ENCODE peak calls at places on chromosomes 13 and 19, in seven cellular contexts. One of them, this sample, is unnamed.

GRCh38 chr19:35176183-35176570 is 21.6 kb downstream of the FXYD5 start:
- DNase-seq in IMR-90: no peak
- DNase-seq in neuronal stem cell: no peak
- DNase-seq in H1: no peak
- DNase-seq in H9: peak
- DNase-seq in trophoblast cell: no peak
- DNase-seq in mesenchymal stem cell: no peak
- DNase-seq in this sample: no peak

GRCh38 chr19:34555447-34555846 is 73.9 kb downstream of the WTIP start:
- DNase-seq in IMR-90: no peak
- DNase-seq in neuronal stem cell: no peak
- DNase-seq in H1: no peak
- DNase-seq in H9: peak
- DNase-seq in trophoblast cell: peak
- DNase-seq in mesenchymal stem cell: no peak
- DNase-seq in this sample: peak

GRCh38 chr19:15239337-15239949 is 7.2 kb upstream of the EPHX3 start:
- DNase-seq in IMR-90: no peak
- DNase-seq in neuronal stem cell: no peak
- DNase-seq in H1: no peak
- DNase-seq in H9: no peak
- DNase-seq in trophoblast cell: no peak
- DNase-seq in mesenchymal stem cell: no peak
- DNase-seq in this sample: no peak

GRCh38 chr13:43377955-43378354 is 354.6 kb downstream of the DNAJC15 start:
- DNase-seq in IMR-90: peak
- DNase-seq in neuronal stem cell: no peak
- DNase-seq in H1: no peak
- DNase-seq in H9: no peak
- DNase-seq in trophoblast cell: no peak
- DNase-seq in mesenchymal stem cell: no peak
- DNase-seq in this sample: no peak

GRCh38 chr13:26074706-26075105 is 22.9 kb upstream of the SHISA2 start:
- DNase-seq in IMR-90: peak
- DNase-seq in neuronal stem cell: no peak
- DNase-seq in H1: no peak
- DNase-seq in H9: no peak
- DNase-seq in trophoblast cell: peak
- DNase-seq in mesenchymal stem cell: peak
- DNase-seq in this sample: peak

GRCh38 chr19:16076958-16077611 is 790 bp downstream of the TPM4 start:
- DNase-seq in IMR-90: no peak
- DNase-seq in neuronal stem cell: no peak
- DNase-seq in H1: peak
- DNase-seq in H9: no peak
- DNase-seq in trophoblast cell: peak
- DNase-seq in mesenchymal stem cell: no peak
- DNase-seq in this sample: peak

GRCh38 chr19:49954092-49954825 is 6.7 kb downstream of the SIGLEC11 start:
- DNase-seq in IMR-90: peak
- DNase-seq in neuronal stem cell: no peak
- DNase-seq in H1: no peak
- DNase-seq in H9: no peak
- DNase-seq in trophoblast cell: no peak
- DNase-seq in mesenchymal stem cell: no peak
- DNase-seq in this sample: no peak

GRCh38 chr19:33208904-33209843 is 15.0 kb downstream of the LRP3 start:
- DNase-seq in IMR-90: no peak
- DNase-seq in neuronal stem cell: no peak
- DNase-seq in H1: no peak
- DNase-seq in H9: no peak
- DNase-seq in trophoblast cell: no peak
- DNase-seq in mesenchymal stem cell: no peak
- DNase-seq in this sample: no peak

GRCh38 chr13:83980322-83980721 is 98.0 kb upstream of the SLITRK1 start:
- DNase-seq in IMR-90: peak
- DNase-seq in neuronal stem cell: no peak
- DNase-seq in H1: no peak
- DNase-seq in H9: no peak
- DNase-seq in trophoblast cell: no peak
- DNase-seq in mesenchymal stem cell: no peak
- DNase-seq in this sample: peak

GRCh38 chr19:18470153-18470552 is 32.2 kb upstream of the ISYNA1 start:
- DNase-seq in IMR-90: no peak
- DNase-seq in neuronal stem cell: no peak
- DNase-seq in H1: peak
- DNase-seq in H9: peak
- DNase-seq in trophoblast cell: no peak
- DNase-seq in mesenchymal stem cell: no peak
- DNase-seq in this sample: peak

GRCh38 chr19:50517704-50518075 is 4.0 kb upstream of the ASPDH start:
- DNase-seq in IMR-90: no peak
- DNase-seq in neuronal stem cell: no peak
- DNase-seq in H1: no peak
- DNase-seq in H9: no peak
- DNase-seq in trophoblast cell: no peak
- DNase-seq in mesenchymal stem cell: no peak
- DNase-seq in this sample: no peak

GRCh38 chr19:38557205-38557799 is 60.5 kb downstream of the MAP4K1 start:
- DNase-seq in IMR-90: no peak
- DNase-seq in neuronal stem cell: no peak
- DNase-seq in H1: no peak
- DNase-seq in H9: no peak
- DNase-seq in trophoblast cell: no peak
- DNase-seq in mesenchymal stem cell: no peak
- DNase-seq in this sample: peak

GRCh38 chr13:113532156-113532806 is 41.8 kb upstream of the DCUN1D2 start:
- DNase-seq in IMR-90: peak
- DNase-seq in neuronal stem cell: peak
- DNase-seq in H1: peak
- DNase-seq in H9: peak
- DNase-seq in trophoblast cell: peak
- DNase-seq in mesenchymal stem cell: no peak
- DNase-seq in this sample: peak

GRCh38 chr13:98335721-98336120 is 158.7 kb upstream of the RNF113B start:
- DNase-seq in IMR-90: no peak
- DNase-seq in neuronal stem cell: no peak
- DNase-seq in H1: no peak
- DNase-seq in H9: no peak
- DNase-seq in trophoblast cell: no peak
- DNase-seq in mesenchymal stem cell: no peak
- DNase-seq in this sample: peak

GRCh38 chr13:101283782-101284181 is 132.5 kb downstream of the NALCN start:
- DNase-seq in IMR-90: no peak
- DNase-seq in neuronal stem cell: no peak
- DNase-seq in H1: no peak
- DNase-seq in H9: no peak
- DNase-seq in trophoblast cell: no peak
- DNase-seq in mesenchymal stem cell: no peak
- DNase-seq in this sample: no peak

GRCh38 chr19:43464089-43464775 is 1.2 kb downstream of the LYPD3 start:
- DNase-seq in IMR-90: no peak
- DNase-seq in neuronal stem cell: no peak
- DNase-seq in H1: peak
- DNase-seq in H9: no peak
- DNase-seq in trophoblast cell: peak
- DNase-seq in mesenchymal stem cell: no peak
- DNase-seq in this sample: no peak

GRCh38 chr13:73608157-73608516 is 526.1 kb downstream of the KLF12 start:
- DNase-seq in IMR-90: no peak
- DNase-seq in neuronal stem cell: no peak
- DNase-seq in H1: no peak
- DNase-seq in H9: no peak
- DNase-seq in trophoblast cell: no peak
- DNase-seq in mesenchymal stem cell: no peak
- DNase-seq in this sample: no peak

GRCh38 chr19:39362682-39363657 is 20.7 kb downstream of the SAMD4B start:
- DNase-seq in IMR-90: peak
- DNase-seq in neuronal stem cell: no peak
- DNase-seq in H1: no peak
- DNase-seq in H9: no peak
- DNase-seq in trophoblast cell: no peak
- DNase-seq in mesenchymal stem cell: peak
- DNase-seq in this sample: no peak

GRCh38 chr13:102312841-102313240 is 89.0 kb downstream of the FGF14 start:
- DNase-seq in IMR-90: no peak
- DNase-seq in neuronal stem cell: no peak
- DNase-seq in H1: no peak
- DNase-seq in H9: no peak
- DNase-seq in trophoblast cell: no peak
- DNase-seq in mesenchymal stem cell: no peak
- DNase-seq in this sample: no peak

GRCh38 chr19:7348587-7349230 is at the start of gene ARHGEF18:
- DNase-seq in IMR-90: no peak
- DNase-seq in neuronal stem cell: no peak
- DNase-seq in H1: no peak
- DNase-seq in H9: no peak
- DNase-seq in trophoblast cell: no peak
- DNase-seq in mesenchymal stem cell: no peak
- DNase-seq in this sample: no peak

GRCh38 chr13:92251815-92252214 is 853.4 kb downstream of the GPC5 start:
- DNase-seq in IMR-90: no peak
- DNase-seq in neuronal stem cell: no peak
- DNase-seq in H1: no peak
- DNase-seq in H9: no peak
- DNase-seq in trophoblast cell: no peak
- DNase-seq in mesenchymal stem cell: no peak
- DNase-seq in this sample: no peak

GRCh38 chr19:7355151-7355845 is 6.6 kb downstream of the ARHGEF18 start:
- DNase-seq in IMR-90: peak
- DNase-seq in neuronal stem cell: no peak
- DNase-seq in H1: no peak
- DNase-seq in H9: no peak
- DNase-seq in trophoblast cell: no peak
- DNase-seq in mesenchymal stem cell: peak
- DNase-seq in this sample: no peak

GRCh38 chr19:17021793-17022590 is 4.6 kb downstream of the CPAMD8 start:
- DNase-seq in IMR-90: peak
- DNase-seq in neuronal stem cell: no peak
- DNase-seq in H1: no peak
- DNase-seq in H9: no peak
- DNase-seq in trophoblast cell: peak
- DNase-seq in mesenchymal stem cell: peak
- DNase-seq in this sample: peak

DNA sequence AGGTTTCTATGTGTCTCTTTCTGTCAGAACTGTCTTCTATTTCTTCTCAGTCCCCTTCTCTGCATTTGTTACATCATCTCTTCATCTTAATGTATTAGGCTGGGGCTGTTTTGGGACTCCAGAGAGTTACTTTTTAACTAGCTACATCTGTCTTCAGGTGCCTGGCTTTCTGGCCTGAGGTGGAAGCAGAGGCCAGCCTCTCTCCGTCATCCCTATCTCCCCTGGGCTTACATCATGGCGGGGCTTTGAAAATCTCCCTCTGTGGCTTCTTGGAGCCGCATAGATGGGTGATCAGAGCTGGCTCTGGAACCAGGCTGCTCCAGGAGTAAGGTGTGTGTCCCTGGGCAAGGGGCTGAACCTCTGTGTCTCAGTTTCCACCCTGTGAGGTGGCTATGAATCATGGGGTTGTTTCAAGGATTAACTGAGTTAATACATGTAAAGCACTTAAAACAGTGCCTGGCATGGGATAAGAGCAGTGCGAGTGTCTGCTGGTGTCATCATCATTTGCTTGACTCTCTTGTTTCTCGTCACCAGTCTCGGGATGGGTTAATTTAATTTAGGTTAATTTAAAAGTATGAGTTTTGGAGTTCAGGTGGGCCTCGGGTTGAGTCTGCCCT is 2.0 kb downstream of the EPN1 start:
- DNase-seq in IMR-90: no peak
- DNase-seq in neuronal stem cell: no peak
- DNase-seq in H1: no peak
- DNase-seq in H9: no peak
- DNase-seq in trophoblast cell: no peak
- DNase-seq in mesenchymal stem cell: no peak
- DNase-seq in this sample: no peak
- H3K4ac ChIP-seq in IMR-90: no peak
- H3K4ac ChIP-seq in neuronal stem cell: no peak
- H3K4ac ChIP-seq in H1: no peak
- H3K4ac ChIP-seq in H9: no peak
- H3K4ac ChIP-seq in trophoblast cell: peak
- H3K4ac ChIP-seq in mesenchymal stem cell: no peak
- H3K4ac ChIP-seq in this sample: no peak

GRCh38 chr13:35894636-35895035 is 236.5 kb downstream of the DCLK1 start:
- DNase-seq in IMR-90: peak
- DNase-seq in neuronal stem cell: no peak
- DNase-seq in H1: no peak
- DNase-seq in H9: no peak
- DNase-seq in trophoblast cell: no peak
- DNase-seq in mesenchymal stem cell: no peak
- DNase-seq in this sample: no peak

GRCh38 chr13:35903075-35903474 is 228.1 kb downstream of the DCLK1 start:
- DNase-seq in IMR-90: no peak
- DNase-seq in neuronal stem cell: no peak
- DNase-seq in H1: no peak
- DNase-seq in H9: no peak
- DNase-seq in trophoblast cell: no peak
- DNase-seq in mesenchymal stem cell: no peak
- DNase-seq in this sample: no peak

GRCh38 chr13:35892837-35893814 is 238.1 kb downstream of the DCLK1 start:
- DNase-seq in IMR-90: no peak
- DNase-seq in neuronal stem cell: no peak
- DNase-seq in H1: peak
- DNase-seq in H9: no peak
- DNase-seq in trophoblast cell: no peak
- DNase-seq in mesenchymal stem cell: no peak
- DNase-seq in this sample: no peak

GRCh38 chr13:35898041-35898440 is 233.1 kb downstream of the DCLK1 start:
- DNase-seq in IMR-90: no peak
- DNase-seq in neuronal stem cell: no peak
- DNase-seq in H1: no peak
- DNase-seq in H9: no peak
- DNase-seq in trophoblast cell: no peak
- DNase-seq in mesenchymal stem cell: no peak
- DNase-seq in this sample: no peak
- H2AK5ac ChIP-seq in IMR-90: no peak
- H2AK5ac ChIP-seq in neuronal stem cell: no peak
- H2AK5ac ChIP-seq in H1: no peak
- H2AK5ac ChIP-seq in H9: no peak
- H2AK5ac ChIP-seq in trophoblast cell: no peak
- H2AK5ac ChIP-seq in mesenchymal stem cell: no peak
- H2AK5ac ChIP-seq in this sample: no peak

DNA sequence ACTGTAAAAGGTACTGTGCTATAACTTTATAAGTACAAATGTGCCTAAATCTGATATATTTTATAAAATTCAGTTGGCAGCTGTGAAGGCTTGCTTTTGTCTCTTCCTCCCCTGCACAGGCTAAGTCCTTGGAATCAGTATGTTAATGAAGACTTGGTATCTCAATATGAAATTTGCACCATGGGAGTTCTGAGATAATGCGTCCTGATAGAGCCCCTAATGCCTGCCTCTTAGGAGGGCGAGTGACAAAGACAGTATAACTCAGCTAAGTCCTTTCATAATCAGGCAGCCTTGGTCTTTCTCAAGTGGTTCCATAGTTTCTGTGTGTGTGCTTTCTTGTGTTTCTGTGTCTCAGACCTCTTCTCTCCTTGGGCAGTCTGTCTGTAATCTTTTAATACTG is 14.7 kb downstream of the LRCH1 start:
- DNase-seq in IMR-90: no peak
- DNase-seq in neuronal stem cell: no peak
- DNase-seq in H1: no peak
- DNase-seq in H9: no peak
- DNase-seq in trophoblast cell: no peak
- DNase-seq in mesenchymal stem cell: no peak
- DNase-seq in this sample: peak
- H3K27ac ChIP-seq in IMR-90: no peak
- H3K27ac ChIP-seq in neuronal stem cell: no peak
- H3K27ac ChIP-seq in H1: no peak
- H3K27ac ChIP-seq in H9: no peak
- H3K27ac ChIP-seq in trophoblast cell: no peak
- H3K27ac ChIP-seq in mesenchymal stem cell: no peak
- H3K27ac ChIP-seq in this sample: no peak

GRCh38 chr13:106678646-106679045 is 110.7 kb upstream of the ARGLU1 start:
- DNase-seq in IMR-90: no peak
- DNase-seq in neuronal stem cell: no peak
- DNase-seq in H1: no peak
- DNase-seq in H9: no peak
- DNase-seq in trophoblast cell: no peak
- DNase-seq in mesenchymal stem cell: no peak
- DNase-seq in this sample: no peak
- H3K4ac ChIP-seq in IMR-90: no peak
- H3K4ac ChIP-seq in neuronal stem cell: no peak
- H3K4ac ChIP-seq in H1: no peak
- H3K4ac ChIP-seq in H9: no peak
- H3K4ac ChIP-seq in trophoblast cell: no peak
- H3K4ac ChIP-seq in mesenchymal stem cell: no peak
- H3K4ac ChIP-seq in this sample: no peak